ENCODE peak calls at places on chromosomes 4 and X, in five cellular contexts. D is WTC11, T is T-cell, P is cardiac fibroblast, H is anterior cingulate cortex. E is an unnamed sample.

GRCh38 chr4:48907706-48908477 is 1.3 kb upstream of the OCIAD2 start:
- DNase-seq in T (no peak), D (no peak), P (no peak), H (no peak), E (no peak)

GRCh38 chr4:89301902-89302301 is 5.7 kb downstream of the GPRIN3 start:
- DNase-seq in P (no peak), D (no peak), T (no peak), H (no peak), E (no peak)

GRCh38 chr4:82779032-82779431 is 19.6 kb downstream of the SCD5 start:
- DNase-seq in H (no peak), P (no peak), D (no peak), T (no peak), E (no peak)

GRCh38 chr4:147975902-147976301 is 244.0 kb downstream of the ARHGAP10 start:
- DNase-seq in H (no peak), T (no peak), P (peak), D (no peak), E (no peak)

GRCh38 chr4:15961778-15962510 is 1.0 kb downstream of the FGFBP2 start:
- DNase-seq in P (no peak), D (no peak), H (no peak), T (peak), E (no peak)

GRCh38 chr4:184922301-184922700 is 96.0 kb upstream of the HELT start:
- DNase-seq in T (no peak), P (no peak), H (no peak), D (no peak), E (no peak)

GRCh38 chr4:113575391-113575790 is 186.1 kb downstream of the CAMK2D start:
- DNase-seq in D (no peak), P (peak), T (no peak), H (no peak), E (no peak)

GRCh38 chr4:95360911-95361695 is 187.7 kb downstream of the UNC5C start:
- DNase-seq in T (no peak), D (no peak), H (no peak), P (no peak), E (no peak)

GRCh38 chr4:156290811-156291210 is 337.1 kb upstream of the CTSO start:
- DNase-seq in T (no peak), P (no peak), H (no peak), D (no peak), E (no peak)

GRCh38 chrX:74422029-74422352 is 698 bp downstream of the SLC16A2 start:
- DNase-seq in D (no peak), H (no peak), T (no peak), P (no peak), E (no peak)

GRCh38 chr4:143071351-143071750 is 113.4 kb upstream of the USP38 start:
- DNase-seq in P (no peak), T (no peak), H (no peak), D (no peak), E (no peak)

GRCh38 chr4:151417164-151417571 is 8.2 kb downstream of the FHIP1A start:
- DNase-seq in T (no peak), H (no peak), P (no peak), D (no peak), E (no peak)

GRCh38 chr4:560731-561211 is 15.3 kb downstream of the TMEM271 start:
- DNase-seq in H (no peak), D (no peak), P (no peak), T (no peak), E (no peak)

GRCh38 chr4:62517721-62518120 is 1317.6 kb downstream of the ADGRL3 start:
- DNase-seq in T (no peak), H (no peak), P (peak), D (no peak), E (no peak)

GRCh38 chrX:130915302-130915701 is 12.3 kb upstream of the ENOX2 start:
- DNase-seq in H (no peak), P (peak), T (no peak), D (no peak), E (no peak)

GRCh38 chrX:133171962-133172708 is 46.0 kb downstream of the TFDP3 start:
- DNase-seq in P (peak), T (no peak), D (no peak), H (no peak), E (no peak)

GRCh38 chr4:140485939-140486338 is 12.2 kb downstream of the MGAT4D start:
- DNase-seq in D (no peak), T (no peak), H (no peak), P (no peak), E (no peak)

GRCh38 chr4:306551-306961 is 1.3 kb upstream of the ZNF732 start:
- DNase-seq in H (no peak), T (no peak), D (no peak), P (no peak), E (no peak)

GRCh38 chr4:1010522-1011021 is 854 bp upstream of the FGFRL1 start:
- DNase-seq in P (peak), H (peak), T (peak), D (peak), E (no peak)

GRCh38 chr4:8242782-8243556 is 26.6 kb upstream of the HTRA3 start:
- DNase-seq in H (no peak), D (no peak), P (no peak), T (no peak), E (no peak)

GRCh38 chr4:1298461-1298860 is 8.8 kb downstream of the MAEA start:
- DNase-seq in H (no peak), D (no peak), T (no peak), P (no peak), E (no peak)

GRCh38 chrX:17361620-17362019 is 13.4 kb upstream of the NHS start:
- DNase-seq in T (no peak), P (no peak), D (peak), H (no peak), E (no peak)

GRCh38 chrX:10902001-10902400 is 209.1 kb upstream of the HCCS start:
- DNase-seq in D (no peak), P (peak), H (no peak), T (no peak), E (no peak)